ENCODE peak calls at places on chromosome 10, in nine cellular contexts. One of them, this sample, is unnamed.

GRCh38 chr10:4717670-4718069 is 108.3 kb upstream of the AKR1E2 start:
- DNase-seq in fibroblast of mammary gland: no peak
- DNase-seq in naive thymus-derived CD4-positive, alpha-beta T cell: no peak
- DNase-seq in AG04450: no peak
- DNase-seq in activated T-cell treated with anti-CD3 and anti-CD28 coated beads for 1 hour: no peak
- DNase-seq in T-helper 1 cell: no peak
- DNase-seq in K562: no peak
- DNase-seq in stimulated activated CD4-positive, alpha-beta T cell treated with anti-CD3 and anti-CD28 coated beads, Interleukin-1b, Interleukin-23, amount 100 ng/mL, for 24 hours: no peak
- DNase-seq in sciatic nerve: no peak
- DNase-seq in this sample: no peak

GRCh38 chr10:28453926-28454325 is 79.0 kb upstream of the WAC start:
- DNase-seq in fibroblast of mammary gland: no peak
- DNase-seq in naive thymus-derived CD4-positive, alpha-beta T cell: no peak
- DNase-seq in AG04450: no peak
- DNase-seq in activated T-cell treated with anti-CD3 and anti-CD28 coated beads for 1 hour: no peak
- DNase-seq in T-helper 1 cell: no peak
- DNase-seq in K562: no peak
- DNase-seq in stimulated activated CD4-positive, alpha-beta T cell treated with anti-CD3 and anti-CD28 coated beads, Interleukin-1b, Interleukin-23, amount 100 ng/mL, for 24 hours: no peak
- DNase-seq in sciatic nerve: no peak
- DNase-seq in this sample: no peak

GRCh38 chr10:31977440-31978157 is 49.0 kb upstream of the ARHGAP12 start:
- DNase-seq in fibroblast of mammary gland: peak; percentile 45
- DNase-seq in naive thymus-derived CD4-positive, alpha-beta T cell: peak; percentile 11
- DNase-seq in AG04450: no peak
- DNase-seq in activated T-cell treated with anti-CD3 and anti-CD28 coated beads for 1 hour: no peak
- DNase-seq in T-helper 1 cell: peak; percentile 28
- DNase-seq in K562: no peak
- DNase-seq in stimulated activated CD4-positive, alpha-beta T cell treated with anti-CD3 and anti-CD28 coated beads, Interleukin-1b, Interleukin-23, amount 100 ng/mL, for 24 hours: no peak
- DNase-seq in sciatic nerve: no peak
- DNase-seq in this sample: no peak

GRCh38 chr10:45353176-45353575 is 20.8 kb upstream of the ALOX5 start:
- DNase-seq in fibroblast of mammary gland: no peak
- DNase-seq in naive thymus-derived CD4-positive, alpha-beta T cell: no peak
- DNase-seq in AG04450: no peak
- DNase-seq in activated T-cell treated with anti-CD3 and anti-CD28 coated beads for 1 hour: no peak
- DNase-seq in T-helper 1 cell: no peak
- DNase-seq in K562: no peak
- DNase-seq in stimulated activated CD4-positive, alpha-beta T cell treated with anti-CD3 and anti-CD28 coated beads, Interleukin-1b, Interleukin-23, amount 100 ng/mL, for 24 hours: no peak
- DNase-seq in sciatic nerve: no peak
- DNase-seq in this sample: no peak

GRCh38 chr10:8365935-8366911 is 311.7 kb downstream of the GATA3 start:
- DNase-seq in fibroblast of mammary gland: no peak
- DNase-seq in naive thymus-derived CD4-positive, alpha-beta T cell: peak; percentile 3
- DNase-seq in AG04450: no peak
- DNase-seq in activated T-cell treated with anti-CD3 and anti-CD28 coated beads for 1 hour: peak; percentile 15
- DNase-seq in T-helper 1 cell: peak; percentile 62
- DNase-seq in K562: no peak
- DNase-seq in stimulated activated CD4-positive, alpha-beta T cell treated with anti-CD3 and anti-CD28 coated beads, Interleukin-1b, Interleukin-23, amount 100 ng/mL, for 24 hours: peak; percentile 16
- DNase-seq in sciatic nerve: no peak
- DNase-seq in this sample: no peak

GRCh38 chr10:13690281-13690825 is 103.6 kb downstream of the PRPF18 start:
- DNase-seq in fibroblast of mammary gland: no peak
- DNase-seq in naive thymus-derived CD4-positive, alpha-beta T cell: no peak
- DNase-seq in AG04450: no peak
- DNase-seq in activated T-cell treated with anti-CD3 and anti-CD28 coated beads for 1 hour: no peak
- DNase-seq in T-helper 1 cell: no peak
- DNase-seq in K562: no peak
- DNase-seq in stimulated activated CD4-positive, alpha-beta T cell treated with anti-CD3 and anti-CD28 coated beads, Interleukin-1b, Interleukin-23, amount 100 ng/mL, for 24 hours: no peak
- DNase-seq in sciatic nerve: no peak
- DNase-seq in this sample: no peak

GRCh38 chr10:98016781-98017475 is 13.5 kb downstream of the CRTAC1 start:
- DNase-seq in fibroblast of mammary gland: no peak
- DNase-seq in naive thymus-derived CD4-positive, alpha-beta T cell: no peak
- DNase-seq in AG04450: no peak
- DNase-seq in activated T-cell treated with anti-CD3 and anti-CD28 coated beads for 1 hour: no peak
- DNase-seq in T-helper 1 cell: no peak
- DNase-seq in K562: no peak
- DNase-seq in stimulated activated CD4-positive, alpha-beta T cell treated with anti-CD3 and anti-CD28 coated beads, Interleukin-1b, Interleukin-23, amount 100 ng/mL, for 24 hours: no peak
- DNase-seq in sciatic nerve: no peak
- DNase-seq in this sample: no peak

GRCh38 chr10:21831986-21832735 is 171.4 kb downstream of the DNAJC1 start:
- DNase-seq in fibroblast of mammary gland: peak; percentile 59
- DNase-seq in naive thymus-derived CD4-positive, alpha-beta T cell: no peak
- DNase-seq in AG04450: no peak
- DNase-seq in activated T-cell treated with anti-CD3 and anti-CD28 coated beads for 1 hour: no peak
- DNase-seq in T-helper 1 cell: no peak
- DNase-seq in K562: no peak
- DNase-seq in stimulated activated CD4-positive, alpha-beta T cell treated with anti-CD3 and anti-CD28 coated beads, Interleukin-1b, Interleukin-23, amount 100 ng/mL, for 24 hours: no peak
- DNase-seq in sciatic nerve: no peak
- DNase-seq in this sample: no peak

GRCh38 chr10:103709341-103709920 is 145.9 kb downstream of the SH3PXD2A start:
- DNase-seq in fibroblast of mammary gland: peak; percentile 64
- DNase-seq in naive thymus-derived CD4-positive, alpha-beta T cell: no peak
- DNase-seq in AG04450: no peak
- DNase-seq in activated T-cell treated with anti-CD3 and anti-CD28 coated beads for 1 hour: no peak
- DNase-seq in T-helper 1 cell: no peak
- DNase-seq in K562: no peak
- DNase-seq in stimulated activated CD4-positive, alpha-beta T cell treated with anti-CD3 and anti-CD28 coated beads, Interleukin-1b, Interleukin-23, amount 100 ng/mL, for 24 hours: no peak
- DNase-seq in sciatic nerve: no peak
- DNase-seq in this sample: no peak

GRCh38 chr10:78305311-78305710 is 271.6 kb downstream of the RPS24 start:
- DNase-seq in fibroblast of mammary gland: no peak
- DNase-seq in naive thymus-derived CD4-positive, alpha-beta T cell: no peak
- DNase-seq in AG04450: no peak
- DNase-seq in activated T-cell treated with anti-CD3 and anti-CD28 coated beads for 1 hour: no peak
- DNase-seq in T-helper 1 cell: no peak
- DNase-seq in K562: no peak
- DNase-seq in stimulated activated CD4-positive, alpha-beta T cell treated with anti-CD3 and anti-CD28 coated beads, Interleukin-1b, Interleukin-23, amount 100 ng/mL, for 24 hours: no peak
- DNase-seq in sciatic nerve: no peak
- DNase-seq in this sample: no peak

GRCh38 chr10:43210556-43210955 is 56.3 kb downstream of the RASGEF1A start:
- DNase-seq in fibroblast of mammary gland: no peak
- DNase-seq in naive thymus-derived CD4-positive, alpha-beta T cell: no peak
- DNase-seq in AG04450: no peak
- DNase-seq in activated T-cell treated with anti-CD3 and anti-CD28 coated beads for 1 hour: no peak
- DNase-seq in T-helper 1 cell: no peak
- DNase-seq in K562: no peak
- DNase-seq in stimulated activated CD4-positive, alpha-beta T cell treated with anti-CD3 and anti-CD28 coated beads, Interleukin-1b, Interleukin-23, amount 100 ng/mL, for 24 hours: no peak
- DNase-seq in sciatic nerve: peak; percentile 47
- DNase-seq in this sample: no peak

GRCh38 chr10:43114031-43114742 is 24.1 kb upstream of the CSGALNACT2 start:
- DNase-seq in fibroblast of mammary gland: no peak
- DNase-seq in naive thymus-derived CD4-positive, alpha-beta T cell: no peak
- DNase-seq in AG04450: no peak
- DNase-seq in activated T-cell treated with anti-CD3 and anti-CD28 coated beads for 1 hour: no peak
- DNase-seq in T-helper 1 cell: no peak
- DNase-seq in K562: no peak
- DNase-seq in stimulated activated CD4-positive, alpha-beta T cell treated with anti-CD3 and anti-CD28 coated beads, Interleukin-1b, Interleukin-23, amount 100 ng/mL, for 24 hours: no peak
- DNase-seq in sciatic nerve: no peak
- DNase-seq in this sample: no peak

GRCh38 chr10:89921422-89921821 is 220.0 kb downstream of the KIF20B start:
- DNase-seq in fibroblast of mammary gland: no peak
- DNase-seq in naive thymus-derived CD4-positive, alpha-beta T cell: no peak
- DNase-seq in AG04450: no peak
- DNase-seq in activated T-cell treated with anti-CD3 and anti-CD28 coated beads for 1 hour: no peak
- DNase-seq in T-helper 1 cell: no peak
- DNase-seq in K562: no peak
- DNase-seq in stimulated activated CD4-positive, alpha-beta T cell treated with anti-CD3 and anti-CD28 coated beads, Interleukin-1b, Interleukin-23, amount 100 ng/mL, for 24 hours: no peak
- DNase-seq in sciatic nerve: no peak
- DNase-seq in this sample: no peak

This sample was measured in HuH-7.